ENCODE peak calls at places on chromosomes 2 and 18, in four cellular contexts. R is uterus, Z is right atrium auricular region, V is psoas muscle. S is an unnamed sample. For H3K4me1, the result is how much of the 10 kb centered on the place peaks cover.

GRCh38 chr18:26637983-26638382 is 89.6 kb upstream of the KCTD1 start:
- DNase-seq in R (no peak), Z (no peak), V (no peak), S (no peak)

GRCh38 chr2:106561356-106561755 is 74.2 kb downstream of the CD8B2 start:
- DNase-seq in R (no peak), Z (no peak), V (peak), S (peak)

GRCh38 chr2:62576276-62576939 is 70.4 kb upstream of the TMEM17 start:
- DNase-seq in Z (no peak), R (no peak), V (no peak), S (no peak)

GRCh38 chr2:10978112-10978670 is 66.5 kb downstream of the KCNF1 start:
- DNase-seq in V (no peak), R (no peak), Z (no peak), S (no peak)

GRCh38 chr2:14872779-14873325 is 240.3 kb downstream of the LRATD1 start:
- DNase-seq in Z (no peak), V (no peak), R (no peak), S (no peak)

GRCh38 chr2:85431787-85432186 is 13.3 kb downstream of the SH2D6 start:
- DNase-seq in R (no peak), V (no peak), Z (no peak), S (no peak)

GRCh38 chr2:96267159-96267971 is 1.3 kb downstream of the CIAO1 start:
- DNase-seq in V (no peak), Z (no peak), R (no peak), S (no peak)

GRCh38 chr2:38116762-38117161 is 40.8 kb upstream of the CYP1B1 start:
- DNase-seq in V (no peak), R (no peak), Z (no peak), S (no peak)

GRCh38 chr18:28174181-28174906 is 2.6 kb downstream of the CDH2 start:
- DNase-seq in Z (no peak), R (no peak), V (no peak), S (no peak)

GRCh38 chr2:221100467-221101089 is 471.5 kb downstream of the EPHA4 start:
- DNase-seq in R (no peak), V (no peak), Z (no peak), S (no peak)

GRCh38 chr2:98508690-98509054 is 64.0 kb downstream of the INPP4A start:
- DNase-seq in Z (peak), R (peak), V (peak), S (peak)

GRCh38 chr2:42835577-42836371 is 43.4 kb upstream of the HAAO start:
- DNase-seq in Z (peak), R (peak), V (peak), S (no peak)

GRCh38 chr2:17839959-17840358 is 23.7 kb downstream of the MSGN1 start:
- DNase-seq in R (no peak), Z (no peak), V (no peak), S (no peak)

GRCh38 chr2:17830053-17831034 is 14.1 kb downstream of the MSGN1 start:
- DNase-seq in Z (peak), R (peak), V (peak), S (peak)

GRCh38 chr2:17835511-17835910 is 19.3 kb downstream of the MSGN1 start:
- DNase-seq in Z (no peak), R (no peak), V (no peak), S (no peak)
- TF ChIP-seq CTCF in Z (no peak), R (no peak), V (no peak), S (no peak)

GRCh38 chr2:65137197-65137780 is 7.4 kb upstream of the RAB1A start:
- DNase-seq in Z (no peak), V (no peak), R (no peak), S (no peak)
- H3K4me1 ChIP-seq in Z (under half), V (under half), R (under half), S (under half)

GRCh38 chr2:5236308-5236707 is 455.9 kb upstream of the SOX11 start:
- DNase-seq in R (no peak), V (no peak), Z (no peak), S (no peak)
- TF ChIP-seq CTCF in R (no peak), V (no peak), Z (no peak), S (no peak)

DNA sequence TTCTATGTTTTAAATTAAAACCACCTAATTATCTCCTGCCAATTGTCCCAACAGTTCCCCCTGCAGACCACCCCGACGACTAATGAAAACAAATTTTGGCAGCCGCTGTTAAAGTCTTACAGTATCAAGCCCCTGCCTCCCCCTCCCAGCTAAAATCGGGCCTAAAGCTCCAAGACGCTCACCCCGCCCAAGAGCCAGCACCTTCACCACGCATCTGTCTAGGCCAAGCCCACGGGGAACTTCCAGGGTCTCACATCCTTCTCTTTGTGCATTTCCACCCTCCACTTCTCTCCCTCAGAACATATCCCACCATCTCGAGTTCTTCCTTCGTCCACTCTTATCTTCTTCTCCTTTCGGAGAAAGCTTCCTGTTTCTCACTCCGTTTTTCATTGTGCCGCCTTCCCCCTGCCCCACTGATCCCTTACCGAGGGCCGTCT is 438 bp downstream of the PRPF40A start:
- DNase-seq in V (peak), Z (no peak), R (peak), S (no peak)
- H3K4me1 ChIP-seq in V (under half), Z (under half), R (under half), S (half or more)

GRCh38 chr18:56447972-56448371 is 190.4 kb downstream of the TXNL1 start:
- DNase-seq in Z (no peak), R (no peak), V (no peak), S (no peak)
- TF ChIP-seq CTCF in Z (no peak), R (no peak), V (no peak), S (no peak)

DNA sequence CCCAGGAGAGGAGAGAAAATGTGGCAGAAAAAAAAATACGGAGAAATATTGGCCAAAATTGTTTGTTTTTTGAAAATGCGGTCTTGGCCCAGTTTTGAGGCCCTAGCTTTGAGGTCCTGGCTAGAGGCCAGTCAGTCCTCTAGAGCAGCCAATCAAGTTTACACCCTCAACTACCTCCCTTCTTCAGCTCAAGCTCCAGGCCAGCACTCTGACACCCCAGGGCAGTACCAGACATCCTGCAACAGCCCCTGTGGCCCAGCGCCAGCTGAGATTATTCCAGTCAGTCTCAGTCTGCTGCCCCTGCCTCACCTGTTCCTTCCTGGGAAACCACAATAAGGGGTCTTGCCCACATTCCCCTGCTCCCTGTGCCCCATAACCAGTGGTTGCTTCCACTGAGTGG is 107.7 kb downstream of the UGGT1 start:
- DNase-seq in R (no peak), Z (no peak), V (no peak), S (no peak)
- H3K4me1 ChIP-seq in R (under half), Z (under half), V (under half), S (under half)

GRCh38 chr2:121746071-121746578 is 9.3 kb upstream of the TSN start:
- DNase-seq in Z (no peak), R (no peak), V (no peak), S (no peak)

DNA sequence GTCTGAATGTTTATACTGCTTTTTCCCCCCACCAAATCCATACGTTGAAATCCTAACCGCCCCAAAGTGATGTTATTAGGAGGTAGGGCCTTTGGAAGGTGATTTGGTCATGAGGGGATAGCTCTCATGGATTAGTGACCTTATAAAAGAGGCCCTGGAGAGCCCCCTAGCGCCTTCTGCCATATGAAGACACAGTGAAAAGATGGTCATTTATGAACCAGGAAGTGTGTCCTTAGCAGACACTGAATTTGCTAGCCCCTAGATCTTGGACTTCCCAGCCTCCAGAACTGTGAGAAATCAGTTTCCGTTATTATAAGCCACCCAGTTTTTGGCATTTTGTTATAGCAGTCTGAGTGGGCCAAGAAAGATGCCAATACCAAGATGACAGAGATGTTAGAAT is 7.2 kb upstream of the TSN start:
- DNase-seq in V (no peak), Z (no peak), R (no peak), S (no peak)
- TF ChIP-seq CTCF in V (no peak), Z (no peak), R (no peak), S (peak)

GRCh38 chr2:18829331-18829902 is 240.0 kb upstream of the NT5C1B start:
- DNase-seq in Z (no peak), V (no peak), R (no peak), S (no peak)
- H3K4me1 ChIP-seq in Z (under half), V (under half), R (under half), S (half or more)